ENCODE peak calls at places on chromosomes 11 and 22, in five cellular contexts. One of them, this sample, is unnamed. For H3K9me3, the result is how much of the 10 kb centered on the place peaks cover.

GRCh38 chr11:117191680-117192400 is 7.3 kb upstream of the TAGLN start:
- DNase-seq in psoas muscle: peak
- DNase-seq in Peyer's patch: no peak
- DNase-seq in CD4-positive, alpha-beta T cell: no peak
- DNase-seq in spleen: no peak
- DNase-seq in this sample: peak

GRCh38 chr11:39365809-39366436 is 2093.5 kb downstream of the LRRC4C start:
- DNase-seq in CD4-positive, alpha-beta T cell: no peak
- DNase-seq in Peyer's patch: no peak
- DNase-seq in psoas muscle: no peak
- DNase-seq in spleen: no peak
- DNase-seq in this sample: no peak

GRCh38 chr22:31488988-31489617 is 539 bp downstream of the EIF4ENIF1 start:
- DNase-seq in Peyer's patch: peak
- DNase-seq in spleen: peak
- DNase-seq in CD4-positive, alpha-beta T cell: peak
- DNase-seq in psoas muscle: peak
- DNase-seq in this sample: peak

GRCh38 chr11:63843042-63843441 is 4.1 kb downstream of the MARK2 start:
- DNase-seq in psoas muscle: no peak
- DNase-seq in CD4-positive, alpha-beta T cell: no peak
- DNase-seq in spleen: no peak
- DNase-seq in Peyer's patch: no peak
- DNase-seq in this sample: no peak

GRCh38 chr11:78539566-78539965 is 35.1 kb downstream of the NARS2 start:
- DNase-seq in spleen: no peak
- DNase-seq in psoas muscle: no peak
- DNase-seq in CD4-positive, alpha-beta T cell: no peak
- DNase-seq in Peyer's patch: no peak
- DNase-seq in this sample: no peak

GRCh38 chr11:17543041-17543440 is 1.2 kb downstream of the USH1C start:
- DNase-seq in psoas muscle: peak
- DNase-seq in Peyer's patch: no peak
- DNase-seq in CD4-positive, alpha-beta T cell: no peak
- DNase-seq in spleen: peak
- DNase-seq in this sample: no peak

GRCh38 chr22:39097098-39098020 is at the start of gene APOBEC3H:
- DNase-seq in spleen: no peak
- DNase-seq in CD4-positive, alpha-beta T cell: peak
- DNase-seq in Peyer's patch: peak
- DNase-seq in psoas muscle: peak
- DNase-seq in this sample: no peak

GRCh38 chr11:78359921-78360320 is 57.7 kb downstream of the GAB2 start:
- DNase-seq in spleen: no peak
- DNase-seq in Peyer's patch: no peak
- DNase-seq in psoas muscle: no peak
- DNase-seq in CD4-positive, alpha-beta T cell: no peak
- DNase-seq in this sample: no peak

GRCh38 chr11:121452609-121453150 is at the start of gene SORL1-AS1:
- DNase-seq in Peyer's patch: peak
- DNase-seq in psoas muscle: no peak
- DNase-seq in spleen: no peak
- DNase-seq in CD4-positive, alpha-beta T cell: peak
- DNase-seq in this sample: no peak

GRCh38 chr11:2776351-2777061 is 76.7 kb upstream of the KCNQ1OT1 start:
- DNase-seq in Peyer's patch: peak
- DNase-seq in spleen: peak
- DNase-seq in psoas muscle: peak
- DNase-seq in CD4-positive, alpha-beta T cell: no peak
- DNase-seq in this sample: no peak

GRCh38 chr11:88179141-88179540 is 3.9 kb upstream of the RAB38 start:
- DNase-seq in CD4-positive, alpha-beta T cell: no peak
- DNase-seq in Peyer's patch: no peak
- DNase-seq in psoas muscle: no peak
- DNase-seq in spleen: no peak
- DNase-seq in this sample: no peak

GRCh38 chr11:45022294-45023064 is 71.8 kb upstream of the TP53I11 start:
- DNase-seq in CD4-positive, alpha-beta T cell: no peak
- DNase-seq in psoas muscle: no peak
- DNase-seq in Peyer's patch: no peak
- DNase-seq in spleen: no peak
- DNase-seq in this sample: no peak

GRCh38 chr11:102761646-102762238 is 18.7 kb downstream of the MMP10 start:
- DNase-seq in Peyer's patch: no peak
- DNase-seq in spleen: no peak
- DNase-seq in psoas muscle: no peak
- DNase-seq in CD4-positive, alpha-beta T cell: no peak
- DNase-seq in this sample: no peak

GRCh38 chr22:21621891-21622623 is 7.8 kb downstream of the YDJC start:
- DNase-seq in psoas muscle: no peak
- DNase-seq in CD4-positive, alpha-beta T cell: no peak
- DNase-seq in spleen: no peak
- DNase-seq in Peyer's patch: no peak
- DNase-seq in this sample: no peak

GRCh38 chr11:80024119-80024518 is 583.3 kb upstream of the TENM4 start:
- DNase-seq in CD4-positive, alpha-beta T cell: no peak
- DNase-seq in Peyer's patch: no peak
- DNase-seq in spleen: no peak
- DNase-seq in psoas muscle: no peak
- DNase-seq in this sample: no peak

GRCh38 chr11:113184498-113184897 is 129.9 kb upstream of the TTC12 start:
- DNase-seq in spleen: no peak
- DNase-seq in CD4-positive, alpha-beta T cell: no peak
- DNase-seq in psoas muscle: no peak
- DNase-seq in Peyer's patch: no peak
- DNase-seq in this sample: peak

GRCh38 chr11:21511835-21512440 is 680.9 kb upstream of the ANO5 start:
- DNase-seq in CD4-positive, alpha-beta T cell: no peak
- DNase-seq in psoas muscle: peak
- DNase-seq in Peyer's patch: no peak
- DNase-seq in spleen: no peak
- DNase-seq in this sample: peak

GRCh38 chr11:63913866-63914830 is 2.8 kb downstream of the RCOR2 start:
- DNase-seq in Peyer's patch: no peak
- DNase-seq in CD4-positive, alpha-beta T cell: no peak
- DNase-seq in psoas muscle: no peak
- DNase-seq in spleen: no peak
- DNase-seq in this sample: no peak

GRCh38 chr11:130379276-130379675 is 49.1 kb downstream of the ADAMTS8 start:
- DNase-seq in spleen: no peak
- DNase-seq in psoas muscle: no peak
- DNase-seq in CD4-positive, alpha-beta T cell: no peak
- DNase-seq in Peyer's patch: no peak
- DNase-seq in this sample: no peak

GRCh38 chr11:65280646-65281045 is 18.9 kb downstream of the POLA2 start:
- DNase-seq in psoas muscle: no peak
- DNase-seq in Peyer's patch: no peak
- DNase-seq in CD4-positive, alpha-beta T cell: no peak
- DNase-seq in spleen: no peak
- DNase-seq in this sample: no peak

GRCh38 chr11:708511-708910 is 2.5 kb downstream of the EPS8L2 start:
- DNase-seq in spleen: no peak
- DNase-seq in Peyer's patch: no peak
- DNase-seq in psoas muscle: no peak
- DNase-seq in CD4-positive, alpha-beta T cell: no peak
- DNase-seq in this sample: no peak

GRCh38 chr11:6646040-6646439 is 9.6 kb downstream of the DCHS1 start:
- DNase-seq in CD4-positive, alpha-beta T cell: no peak
- DNase-seq in psoas muscle: peak
- DNase-seq in Peyer's patch: no peak
- DNase-seq in spleen: peak
- DNase-seq in this sample: no peak

GRCh38 chr22:49979587-49980264 is 19.2 kb downstream of the PIM3 start:
- DNase-seq in spleen: no peak
- DNase-seq in Peyer's patch: no peak
- DNase-seq in CD4-positive, alpha-beta T cell: no peak
- DNase-seq in psoas muscle: peak
- DNase-seq in this sample: no peak

GRCh38 chr11:35151241-35151640 is 12.3 kb downstream of the CD44 start:
- DNase-seq in spleen: no peak
- DNase-seq in CD4-positive, alpha-beta T cell: no peak
- DNase-seq in Peyer's patch: no peak
- DNase-seq in psoas muscle: no peak
- DNase-seq in this sample: no peak

GRCh38 chr11:96014234-96014633 is 90.3 kb upstream of the MTMR2 start:
- DNase-seq in CD4-positive, alpha-beta T cell: peak
- DNase-seq in psoas muscle: no peak
- DNase-seq in Peyer's patch: peak
- DNase-seq in spleen: no peak
- DNase-seq in this sample: no peak

GRCh38 chr11:101103431-101103830 is 26.2 kb downstream of the PGR start:
- DNase-seq in CD4-positive, alpha-beta T cell: no peak
- DNase-seq in spleen: no peak
- DNase-seq in psoas muscle: no peak
- DNase-seq in Peyer's patch: no peak
- DNase-seq in this sample: no peak

GRCh38 chr11:101096036-101096704 is 33.4 kb downstream of the PGR start:
- DNase-seq in CD4-positive, alpha-beta T cell: no peak
- DNase-seq in spleen: no peak
- DNase-seq in psoas muscle: no peak
- DNase-seq in Peyer's patch: no peak
- DNase-seq in this sample: peak

DNA sequence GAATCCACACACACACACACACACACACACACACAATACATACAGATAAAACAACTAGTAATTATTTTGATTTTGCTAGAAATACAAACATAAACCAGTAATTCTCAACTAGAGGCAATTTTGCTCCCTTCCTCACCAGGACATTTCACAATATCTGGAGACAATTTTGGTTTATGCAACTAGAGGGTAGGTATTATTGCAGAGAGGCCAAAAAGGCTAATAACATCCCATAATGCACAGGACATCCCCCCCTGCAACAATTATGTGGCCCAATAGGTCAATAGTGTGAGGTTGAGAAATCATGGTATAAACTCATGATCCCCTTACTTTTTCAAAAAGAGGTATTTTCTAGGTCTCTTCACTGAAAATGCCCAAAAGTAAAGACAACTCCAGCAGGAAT is 29.0 kb downstream of the PGR start:
- DNase-seq in spleen: no peak
- DNase-seq in psoas muscle: no peak
- DNase-seq in CD4-positive, alpha-beta T cell: no peak
- DNase-seq in Peyer's patch: no peak
- DNase-seq in this sample: no peak
- H3K9me3 ChIP-seq in spleen: under half
- H3K9me3 ChIP-seq in psoas muscle: under half
- H3K9me3 ChIP-seq in CD4-positive, alpha-beta T cell: under half
- H3K9me3 ChIP-seq in Peyer's patch: under half
- H3K9me3 ChIP-seq in this sample: under half

DNA sequence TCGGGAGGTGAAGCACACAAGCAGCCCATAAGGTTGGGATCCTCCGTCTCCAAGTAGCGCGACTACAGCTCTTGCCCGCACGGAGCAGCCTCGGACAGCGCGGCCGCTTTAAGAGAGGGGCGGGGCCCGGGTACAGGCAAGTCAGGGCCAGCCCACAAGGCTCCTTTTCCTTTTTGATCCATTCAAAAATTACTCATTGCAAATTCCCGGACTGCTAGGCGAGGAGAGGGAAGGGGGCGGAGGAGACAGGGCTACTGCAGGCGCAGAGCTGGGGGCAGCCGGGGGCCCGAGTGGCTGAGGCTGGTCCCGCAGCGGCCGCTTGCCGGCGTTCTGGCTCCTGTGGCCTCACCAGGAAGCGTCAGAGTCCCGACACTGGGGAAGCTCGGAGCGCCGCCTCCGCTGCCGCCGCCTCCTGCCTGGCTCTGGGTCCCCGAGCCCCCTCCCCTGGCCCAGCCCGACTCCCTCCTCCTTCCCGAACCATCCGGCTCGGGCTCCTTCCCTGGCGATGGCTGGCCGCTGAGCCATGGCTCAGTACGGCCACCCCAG is at the start of gene UBASH3B:
- DNase-seq in Peyer's patch: peak
- DNase-seq in spleen: peak
- DNase-seq in psoas muscle: peak
- DNase-seq in CD4-positive, alpha-beta T cell: peak
- DNase-seq in this sample: peak
- TF ChIP-seq CTCF in Peyer's patch: no peak
- TF ChIP-seq CTCF in spleen: no peak
- TF ChIP-seq CTCF in psoas muscle: peak
- TF ChIP-seq CTCF in CD4-positive, alpha-beta T cell: peak
- TF ChIP-seq CTCF in this sample: no peak

GRCh38 chr22:48757581-48757980 is 1070.1 kb downstream of the BRD1 start:
- DNase-seq in spleen: peak
- DNase-seq in psoas muscle: no peak
- DNase-seq in CD4-positive, alpha-beta T cell: no peak
- DNase-seq in Peyer's patch: peak
- DNase-seq in this sample: peak

GRCh38 chr22:48761546-48761945 is 1066.1 kb downstream of the BRD1 start:
- DNase-seq in spleen: no peak
- DNase-seq in psoas muscle: no peak
- DNase-seq in Peyer's patch: peak
- DNase-seq in CD4-positive, alpha-beta T cell: no peak
- DNase-seq in this sample: no peak

GRCh38 chr22:48758021-48758561 is 1069.6 kb downstream of the BRD1 start:
- DNase-seq in CD4-positive, alpha-beta T cell: no peak
- DNase-seq in Peyer's patch: no peak
- DNase-seq in psoas muscle: no peak
- DNase-seq in spleen: peak
- DNase-seq in this sample: peak

GRCh38 chr22:48758905-48759875 is 1068.5 kb downstream of the BRD1 start:
- DNase-seq in CD4-positive, alpha-beta T cell: no peak
- DNase-seq in psoas muscle: no peak
- DNase-seq in Peyer's patch: peak
- DNase-seq in spleen: no peak
- DNase-seq in this sample: peak

DNA sequence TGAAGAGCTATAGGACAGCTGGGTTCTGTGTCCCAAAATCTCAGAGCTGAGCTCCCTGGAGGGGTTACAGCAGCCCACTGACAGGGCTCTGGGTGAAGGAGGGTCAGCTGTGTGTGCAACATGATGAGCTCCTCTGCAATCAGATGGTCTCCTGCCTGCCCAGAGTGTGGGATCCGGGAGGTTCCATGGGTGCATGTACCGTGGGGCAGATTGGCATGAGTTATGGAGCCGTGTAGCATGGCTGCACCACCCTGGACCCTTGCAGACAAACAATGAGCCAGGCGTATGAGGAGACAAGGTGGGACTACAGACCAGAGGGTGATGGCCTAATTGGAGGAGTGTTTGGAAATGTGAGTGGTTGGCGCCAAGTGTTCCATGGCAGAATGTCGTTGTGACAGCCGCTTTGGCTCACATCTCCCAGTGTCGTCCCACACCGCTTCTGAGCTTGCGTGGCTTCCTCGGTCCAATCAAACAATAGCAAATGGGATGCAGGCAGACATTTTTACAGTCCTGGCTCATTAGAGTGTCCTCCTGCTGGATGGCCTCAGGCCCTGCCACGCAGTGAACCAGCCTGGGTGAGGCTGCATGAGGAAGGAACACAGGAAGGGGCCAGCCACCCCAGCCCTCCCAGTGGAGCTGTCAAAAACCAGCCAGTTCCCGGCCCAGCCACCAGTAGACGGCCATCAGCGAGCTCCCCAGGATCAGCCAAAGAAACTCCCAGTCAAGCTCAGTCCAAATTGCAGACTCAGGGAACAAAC is 1067.0 kb downstream of the BRD1 start:
- DNase-seq in Peyer's patch: peak
- DNase-seq in spleen: no peak
- DNase-seq in psoas muscle: no peak
- DNase-seq in CD4-positive, alpha-beta T cell: no peak
- DNase-seq in this sample: peak
- H3K9me3 ChIP-seq in Peyer's patch: under half
- H3K9me3 ChIP-seq in spleen: under half
- H3K9me3 ChIP-seq in psoas muscle: under half
- H3K9me3 ChIP-seq in CD4-positive, alpha-beta T cell: under half
- H3K9me3 ChIP-seq in this sample: under half

GRCh38 chr22:29043906-29044575 is 17.6 kb downstream of the C22orf31 start:
- DNase-seq in psoas muscle: no peak
- DNase-seq in CD4-positive, alpha-beta T cell: no peak
- DNase-seq in spleen: no peak
- DNase-seq in Peyer's patch: no peak
- DNase-seq in this sample: no peak
- TF ChIP-seq CTCF in psoas muscle: no peak
- TF ChIP-seq CTCF in CD4-positive, alpha-beta T cell: no peak
- TF ChIP-seq CTCF in spleen: no peak
- TF ChIP-seq CTCF in Peyer's patch: no peak
- TF ChIP-seq CTCF in this sample: peak